ENCODE peak calls at places on chromosomes 5 and 9, in seven cellular contexts. I is body of pancreas, P is tibial nerve, O is esophagus squamous epithelium, S is HCT116, E is suprapubic skin, H is IMR-90. N is an unnamed sample.

GRCh38 chr9:86713970-86714369 is 233.3 kb downstream of the GAS1 start:
- DNase-seq in I (no peak), P (no peak), O (no peak), S (no peak), E (no peak), H (peak), N (no peak)

GRCh38 chr5:169071-169727 is 22.1 kb upstream of the LRRC14B start:
- DNase-seq in I (peak), P (peak), O (no peak), S (no peak), E (peak), H (peak), N (peak)

GRCh38 chr9:19201899-19202891 is 28.3 kb upstream of the DENND4C start:
- DNase-seq in I (peak), P (no peak), O (no peak), S (no peak), E (peak), H (no peak), N (no peak)

GRCh38 chr5:126446498-126447224 is 23.5 kb downstream of the GRAMD2B start:
- DNase-seq in I (no peak), P (no peak), O (no peak), S (peak), E (no peak), H (peak), N (no peak)

GRCh38 chr9:15299374-15299939 is 7.6 kb downstream of the TTC39B start:
- DNase-seq in I (no peak), P (no peak), O (no peak), S (no peak), E (no peak), H (no peak), N (no peak)

GRCh38 chr5:37721447-37721871 is 118.4 kb downstream of the GDNF start:
- DNase-seq in I (no peak), P (no peak), O (no peak), S (no peak), E (no peak), H (peak), N (no peak)

GRCh38 chr9:130825051-130825651 is 9.9 kb upstream of the ABL1 start:
- DNase-seq in I (no peak), P (no peak), O (no peak), S (no peak), E (no peak), H (peak), N (no peak)

GRCh38 chr5:107032629-107033028 is 638.1 kb downstream of the EFNA5 start:
- DNase-seq in I (no peak), P (no peak), O (no peak), S (no peak), E (no peak), H (peak), N (no peak)

GRCh38 chr5:66960373-66961137 is 236.0 kb downstream of the CD180 start:
- DNase-seq in I (no peak), P (no peak), O (no peak), S (no peak), E (no peak), H (peak), N (no peak)

GRCh38 chr5:137037848-137038247 is 461.3 kb downstream of the SPOCK1 start:
- DNase-seq in I (no peak), P (no peak), O (no peak), S (no peak), E (no peak), H (no peak), N (no peak)

GRCh38 chr9:76249309-76249708 is 144.9 kb downstream of the RFK start:
- DNase-seq in I (no peak), P (no peak), O (no peak), S (no peak), E (no peak), H (no peak), N (no peak)

GRCh38 chr5:76617229-76617628 is 6.0 kb downstream of the F2RL2 start:
- DNase-seq in I (no peak), P (no peak), O (no peak), S (no peak), E (no peak), H (no peak), N (no peak)

GRCh38 chr5:118762291-118762690 is 226.1 kb downstream of the DTWD2 start:
- DNase-seq in I (no peak), P (no peak), O (no peak), S (no peak), E (no peak), H (no peak), N (no peak)

GRCh38 chr9:135275926-135276289 is 188.4 kb downstream of the OLFM1 start:
- DNase-seq in I (no peak), P (no peak), O (no peak), S (no peak), E (no peak), H (no peak), N (no peak)

GRCh38 chr5:59837071-59837470 is 56.5 kb downstream of the PDE4D start:
- DNase-seq in I (no peak), P (no peak), O (no peak), S (no peak), E (no peak), H (no peak), N (no peak)

GRCh38 chr9:79221084-79221483 is 350.7 kb upstream of the TLE4 start:
- DNase-seq in I (no peak), P (no peak), O (no peak), S (no peak), E (no peak), H (peak), N (no peak)

GRCh38 chr5:111743993-111744392 is 13.0 kb downstream of the NREP start:
- DNase-seq in I (no peak), P (no peak), O (no peak), S (no peak), E (no peak), H (peak), N (no peak)

GRCh38 chr5:52269395-52269794 is 518.3 kb upstream of the ITGA1 start:
- DNase-seq in I (no peak), P (no peak), O (no peak), S (no peak), E (no peak), H (no peak), N (no peak)

GRCh38 chr5:60161340-60161934 is 267.9 kb upstream of the PDE4D start:
- DNase-seq in I (no peak), P (no peak), O (no peak), S (peak), E (no peak), H (peak), N (no peak)

GRCh38 chr9:115691097-115691496 is 462.5 kb upstream of the PAPPA start:
- DNase-seq in I (no peak), P (no peak), O (no peak), S (no peak), E (no peak), H (peak), N (no peak)

GRCh38 chr9:32571969-32572899 is 725 bp downstream of the NDUFB6 start:
- DNase-seq in I (peak), P (no peak), O (peak), S (peak), E (no peak), H (peak), N (peak)

GRCh38 chr5:42302186-42302585 is 121.1 kb upstream of the GHR start:
- DNase-seq in I (no peak), P (no peak), O (no peak), S (no peak), E (no peak), H (no peak), N (no peak)

GRCh38 chr5:77630246-77631165 is 8.0 kb downstream of the OTP start:
- DNase-seq in I (peak), P (no peak), O (no peak), S (peak), E (no peak), H (no peak), N (no peak)

GRCh38 chr5:35651002-35651756 is 33.5 kb downstream of the SPEF2 start:
- DNase-seq in I (no peak), P (no peak), O (no peak), S (peak), E (no peak), H (peak), N (no peak)

GRCh38 chr9:1458503-1458902 is 408.3 kb downstream of the DMRT2 start:
- DNase-seq in I (no peak), P (no peak), O (no peak), S (peak), E (no peak), H (peak), N (no peak)

GRCh38 chr5:74326571-74327338 is 313.8 kb downstream of the ENC1 start:
- DNase-seq in I (peak), P (no peak), O (no peak), S (peak), E (no peak), H (peak), N (peak)

GRCh38 chr9:127437497-127438264 is 13.5 kb downstream of the ZNF79 start:
- DNase-seq in I (no peak), P (no peak), O (no peak), S (no peak), E (no peak), H (no peak), N (no peak)

GRCh38 chr5:142782976-142783539 is 12.9 kb downstream of the ARHGAP26 start:
- DNase-seq in I (no peak), P (no peak), O (no peak), S (no peak), E (no peak), H (no peak), N (peak)

GRCh38 chr5:179974946-179975712 is 67.4 kb upstream of the TBC1D9B start:
- DNase-seq in I (no peak), P (no peak), O (no peak), S (no peak), E (no peak), H (no peak), N (no peak)

GRCh38 chr5:59027145-59027907 is 444.5 kb downstream of the RAB3C start:
- DNase-seq in I (no peak), P (no peak), O (no peak), S (no peak), E (no peak), H (no peak), N (no peak)

GRCh38 chr9:15155826-15156225 is 151.2 kb downstream of the TTC39B start:
- DNase-seq in I (no peak), P (no peak), O (no peak), S (no peak), E (no peak), H (no peak), N (no peak)

GRCh38 chr5:33857037-33857436 is 34.8 kb downstream of the ADAMTS12 start:
- DNase-seq in I (no peak), P (no peak), O (no peak), S (no peak), E (no peak), H (no peak), N (no peak)

GRCh38 chr5:172274951-172275753 is 8.4 kb downstream of the UBTD2 start:
- DNase-seq in I (no peak), P (no peak), O (no peak), S (no peak), E (no peak), H (no peak), N (no peak)

GRCh38 chr5:179241175-179241574 is 104.1 kb downstream of the ADAMTS2 start:
- DNase-seq in I (no peak), P (no peak), O (no peak), S (no peak), E (peak), H (no peak), N (no peak)

GRCh38 chr9:89658931-89659330 is 54.1 kb downstream of the GADD45G start:
- DNase-seq in I (no peak), P (no peak), O (no peak), S (no peak), E (no peak), H (no peak), N (no peak)

GRCh38 chr5:167794121-167794520 is 497.3 kb upstream of the WWC1 start:
- DNase-seq in I (no peak), P (no peak), O (no peak), S (no peak), E (no peak), H (no peak), N (no peak)

GRCh38 chr9:4850611-4851010 is 57.9 kb downstream of the RCL1 start:
- DNase-seq in I (no peak), P (peak), O (no peak), S (no peak), E (no peak), H (no peak), N (no peak)

GRCh38 chr9:110918316-110919054 is 119.8 kb downstream of the LPAR1 start:
- DNase-seq in I (no peak), P (no peak), O (no peak), S (no peak), E (no peak), H (peak), N (no peak)

GRCh38 chr5:139574641-139575312 is 13.6 kb downstream of the UBE2D2 start:
- DNase-seq in I (no peak), P (no peak), O (no peak), S (no peak), E (no peak), H (peak), N (no peak)

GRCh38 chr5:170366276-170366675 is 22.9 kb downstream of the KCNMB1 start:
- DNase-seq in I (no peak), P (no peak), O (no peak), S (no peak), E (no peak), H (no peak), N (no peak)

DNA sequence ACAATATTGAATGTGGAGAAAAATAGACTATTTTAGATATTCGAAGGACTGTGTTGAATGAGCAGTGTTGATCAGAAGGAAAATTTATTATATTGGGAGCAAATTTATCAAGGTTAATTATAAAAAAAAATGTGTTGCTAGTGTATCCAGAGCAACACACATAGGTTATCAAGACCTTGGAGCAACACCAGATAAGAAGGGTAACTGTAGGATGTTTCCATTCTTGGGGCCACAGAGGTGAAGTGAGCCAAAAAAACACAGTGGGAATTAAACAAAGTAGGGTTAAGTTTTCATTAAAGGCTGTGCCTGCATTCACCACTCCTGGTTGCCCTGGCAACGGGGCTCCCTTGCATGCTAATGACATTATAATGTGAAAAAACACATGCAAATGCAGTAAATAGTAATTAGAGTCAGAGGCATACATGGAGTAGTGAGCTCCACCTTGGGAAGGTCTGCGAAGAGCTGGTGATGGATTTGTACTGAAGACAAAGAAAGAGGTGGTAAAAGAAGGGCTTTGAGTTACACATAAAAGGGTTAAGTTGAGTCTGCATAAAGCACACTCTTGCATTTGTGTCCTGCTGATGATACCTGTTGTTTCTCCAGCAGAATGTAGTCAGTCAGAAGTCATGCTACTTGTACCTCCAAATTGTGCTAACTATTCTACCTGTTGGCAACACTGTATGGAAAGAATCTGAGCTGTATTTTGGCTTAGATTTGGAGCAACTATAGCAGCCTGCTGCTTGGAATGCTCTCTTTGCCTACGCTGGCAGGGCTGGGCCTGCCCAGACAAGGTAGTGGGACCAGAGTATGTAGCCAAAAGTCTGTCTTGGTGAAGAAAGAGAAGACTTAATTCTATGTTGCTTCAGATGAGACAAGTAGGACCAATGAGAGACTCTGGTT is 59.6 kb downstream of the ATG10 start:
- DNase-seq in I (no peak), P (no peak), O (no peak), S (no peak), E (no peak), H (no peak), N (no peak)
- TF ChIP-seq POLR2A in I (no peak), P (no peak), O (no peak), S (no peak), E (no peak), H (no peak), N (no peak)

DNA sequence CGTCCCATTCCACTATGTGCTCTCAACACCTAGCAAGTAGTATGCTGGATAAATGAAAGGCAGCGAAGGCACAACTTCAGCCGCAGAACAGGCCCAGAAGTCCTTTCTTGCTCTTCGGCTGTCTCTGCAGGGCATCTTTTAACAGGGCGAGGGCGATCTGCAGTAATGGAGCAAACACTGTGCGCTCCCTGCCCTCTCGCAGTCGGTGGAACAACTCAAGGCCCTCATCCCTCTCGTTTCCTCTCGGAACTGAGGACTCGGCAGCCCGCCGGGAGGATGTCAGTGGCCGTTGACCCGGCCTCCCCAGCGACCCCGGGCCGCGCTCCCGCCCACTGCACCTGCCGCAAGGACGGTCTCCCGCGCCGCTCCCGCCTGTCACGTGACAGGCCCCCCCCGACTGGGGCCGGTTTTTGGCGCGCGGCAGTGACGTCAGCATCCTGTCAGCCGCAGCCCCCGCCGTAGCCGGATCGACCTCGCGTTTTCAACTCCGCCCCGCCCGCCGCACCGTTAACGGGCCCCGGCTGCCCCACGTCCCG is 1.1 kb downstream of the ZNF367 start:
- DNase-seq in I (peak), P (peak), O (peak), S (peak), E (peak), H (peak), N (peak)
- TF ChIP-seq POLR2A in I (peak), P (peak), O (no peak), S (no peak), E (no peak), H (no peak), N (no peak)

GRCh38 chr5:151772868-151773561 is 1.3 kb downstream of the G3BP1 start:
- DNase-seq in I (no peak), P (no peak), O (no peak), S (no peak), E (no peak), H (peak), N (no peak)
- TF ChIP-seq POLR2A in I (no peak), P (no peak), O (no peak), S (no peak), E (no peak), H (no peak), N (no peak)

GRCh38 chr5:150168864-150169263 is 2.3 kb downstream of the CDX1 start:
- DNase-seq in I (no peak), P (no peak), O (no peak), S (no peak), E (no peak), H (no peak), N (no peak)
- TF ChIP-seq POLR2A in I (no peak), P (no peak), O (no peak), S (no peak), E (no peak), H (no peak), N (no peak)

DNA sequence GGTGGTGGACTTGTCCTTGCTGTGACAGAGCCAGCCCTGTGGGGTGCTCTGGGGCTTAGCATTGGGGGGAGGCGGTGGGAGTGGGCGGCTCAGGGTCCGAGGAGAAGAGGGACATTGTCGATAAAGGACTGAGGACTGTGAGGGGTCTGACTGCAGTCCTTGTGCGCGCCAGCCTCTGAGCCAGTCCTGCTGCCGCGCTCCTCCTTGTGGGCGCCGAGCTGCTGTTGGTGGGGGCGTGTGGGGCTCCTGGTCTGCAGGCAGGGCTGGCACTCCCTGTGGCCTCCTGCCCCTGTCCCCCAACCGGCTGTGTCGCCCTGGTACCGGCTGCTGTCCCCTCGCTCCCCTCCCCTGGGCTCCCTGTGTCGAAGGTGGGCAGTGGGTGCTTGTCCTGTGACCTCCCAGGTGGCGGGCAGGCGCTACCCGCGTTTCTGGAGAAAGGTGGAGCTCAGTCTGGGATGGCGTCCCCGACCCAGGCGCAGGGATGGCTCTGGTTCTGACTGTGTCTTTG is 6.9 kb downstream of the RNU6ATAC start:
- DNase-seq in I (no peak), P (no peak), O (no peak), S (no peak), E (no peak), H (no peak), N (no peak)
- TF ChIP-seq POLR2A in I (no peak), P (no peak), O (no peak), S (no peak), E (no peak), H (no peak), N (no peak)

N was measured in lower leg skin.